ENCODE peak calls at places on chromosomes 6 and 20, in four cellular contexts. One of them, this sample, is unnamed.

GRCh38 chr6:109595998-109596397 is 95.0 kb downstream of the AK9 start:
- DNase-seq in heart right ventricle: no peak
- DNase-seq in mesothelial cell of epicardium: no peak
- DNase-seq in SK-N-SH: peak; percentile 23
- DNase-seq in this sample: peak; percentile 43

GRCh38 chr20:9306521-9306920 is 207.9 kb upstream of the LAMP5 start:
- DNase-seq in SK-N-SH: no peak
- DNase-seq in heart right ventricle: no peak
- DNase-seq in mesothelial cell of epicardium: no peak
- DNase-seq in this sample: no peak

GRCh38 chr6:11645016-11645415 is 107.5 kb downstream of the TMEM170B start:
- DNase-seq in mesothelial cell of epicardium: no peak
- DNase-seq in heart right ventricle: no peak
- DNase-seq in SK-N-SH: no peak
- DNase-seq in this sample: no peak

GRCh38 chr6:28864321-28864923 is 59.4 kb downstream of the TRIM27 start:
- DNase-seq in mesothelial cell of epicardium: no peak
- DNase-seq in heart right ventricle: no peak
- DNase-seq in SK-N-SH: no peak
- DNase-seq in this sample: peak; percentile 49

GRCh38 chr6:40350193-40350941 is 236.8 kb downstream of the LRFN2 start:
- DNase-seq in SK-N-SH: no peak
- DNase-seq in mesothelial cell of epicardium: peak; percentile 10
- DNase-seq in heart right ventricle: no peak
- DNase-seq in this sample: no peak

GRCh38 chr20:23601715-23602114 is 4.0 kb downstream of the CST9 start:
- DNase-seq in SK-N-SH: no peak
- DNase-seq in mesothelial cell of epicardium: no peak
- DNase-seq in heart right ventricle: no peak
- DNase-seq in this sample: no peak

GRCh38 chr20:43752561-43753301 is 25.9 kb upstream of the GTSF1L start:
- DNase-seq in mesothelial cell of epicardium: no peak
- DNase-seq in SK-N-SH: no peak
- DNase-seq in heart right ventricle: no peak
- DNase-seq in this sample: peak; percentile 64

GRCh38 chr6:156687875-156688549 is 89.2 kb upstream of the ARID1B start:
- DNase-seq in SK-N-SH: peak; percentile 58
- DNase-seq in heart right ventricle: peak; percentile 15
- DNase-seq in mesothelial cell of epicardium: no peak
- DNase-seq in this sample: peak; percentile 35

GRCh38 chr20:44909872-44910689 is at the start of gene PABPC1L:
- DNase-seq in SK-N-SH: peak; percentile 93
- DNase-seq in mesothelial cell of epicardium: peak; percentile 62
- DNase-seq in heart right ventricle: peak; percentile 61
- DNase-seq in this sample: peak; percentile 91

GRCh38 chr20:10469599-10469998 is 34.5 kb downstream of the SLX4IP start:
- DNase-seq in mesothelial cell of epicardium: no peak
- DNase-seq in heart right ventricle: no peak
- DNase-seq in SK-N-SH: peak; percentile 34
- DNase-seq in this sample: peak; percentile 40

GRCh38 chr20:32621914-32622584 is 36.9 kb upstream of the NOL4L start:
- DNase-seq in mesothelial cell of epicardium: no peak
- DNase-seq in heart right ventricle: no peak
- DNase-seq in SK-N-SH: no peak
- DNase-seq in this sample: no peak

GRCh38 chr6:12528581-12529363 is 187.8 kb upstream of the PHACTR1 start:
- DNase-seq in mesothelial cell of epicardium: no peak
- DNase-seq in heart right ventricle: no peak
- DNase-seq in SK-N-SH: peak; percentile 72
- DNase-seq in this sample: no peak

GRCh38 chr6:106098383-106099234 is 12.5 kb downstream of the PRDM1 start:
- DNase-seq in heart right ventricle: no peak
- DNase-seq in SK-N-SH: no peak
- DNase-seq in mesothelial cell of epicardium: no peak
- DNase-seq in this sample: no peak

GRCh38 chr6:150831577-150831976 is 33.9 kb upstream of the MTHFD1L start:
- DNase-seq in mesothelial cell of epicardium: no peak
- DNase-seq in heart right ventricle: no peak
- DNase-seq in SK-N-SH: no peak
- DNase-seq in this sample: no peak

DNA sequence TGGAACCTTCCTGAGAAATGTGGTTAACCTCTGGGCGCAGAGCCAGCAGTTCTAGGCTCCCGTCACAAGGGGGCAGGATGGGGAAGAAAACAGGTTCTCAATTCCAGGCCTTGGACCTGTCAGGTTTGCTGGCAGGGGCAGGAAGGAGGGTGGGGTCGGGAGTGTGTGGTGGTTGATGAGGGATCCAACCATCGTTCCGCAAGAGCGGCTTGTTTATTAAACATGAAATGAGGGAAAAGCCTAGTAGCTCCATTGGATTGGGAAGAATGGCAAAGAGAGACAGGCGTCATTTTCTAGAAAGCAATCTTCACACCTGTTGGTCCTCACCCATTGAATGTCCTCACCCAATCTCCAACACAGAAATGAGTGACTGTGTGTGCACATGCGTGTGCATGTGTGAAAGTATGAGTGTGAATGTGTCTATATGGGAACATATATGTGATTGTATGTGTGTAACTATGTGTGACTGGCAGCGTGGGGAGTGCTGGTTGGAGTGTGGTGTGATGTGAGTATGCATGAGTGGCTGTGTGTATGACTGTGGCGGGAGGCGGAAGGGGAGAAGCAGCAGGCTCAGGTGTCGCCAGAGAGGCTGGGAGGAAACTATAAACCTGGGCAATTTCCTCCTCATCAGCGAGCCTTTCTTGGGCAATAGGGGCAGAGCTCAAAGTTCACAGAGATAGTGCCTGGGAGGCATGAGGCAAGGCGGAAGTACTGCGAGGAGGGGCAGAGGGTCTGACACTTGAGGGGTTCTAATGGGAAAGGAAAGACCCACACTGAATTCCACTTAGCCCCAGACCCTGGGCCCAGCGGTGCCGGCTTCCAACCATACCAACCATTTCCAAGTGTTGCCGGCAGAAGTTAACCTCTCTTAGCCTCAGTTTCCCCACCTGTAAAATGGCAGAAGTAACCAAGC is 29.6 kb downstream of the SRSF3 start:
- DNase-seq in mesothelial cell of epicardium: peak; percentile 86
- DNase-seq in heart right ventricle: peak; percentile 82
- DNase-seq in SK-N-SH: peak; percentile 83
- DNase-seq in this sample: peak; percentile 80
- TF ChIP-seq CTCF in mesothelial cell of epicardium: peak; percentile 83
- TF ChIP-seq CTCF in heart right ventricle: peak; percentile 66
- TF ChIP-seq CTCF in SK-N-SH: peak; percentile 88
- TF ChIP-seq CTCF in this sample: peak; percentile 94

DNA sequence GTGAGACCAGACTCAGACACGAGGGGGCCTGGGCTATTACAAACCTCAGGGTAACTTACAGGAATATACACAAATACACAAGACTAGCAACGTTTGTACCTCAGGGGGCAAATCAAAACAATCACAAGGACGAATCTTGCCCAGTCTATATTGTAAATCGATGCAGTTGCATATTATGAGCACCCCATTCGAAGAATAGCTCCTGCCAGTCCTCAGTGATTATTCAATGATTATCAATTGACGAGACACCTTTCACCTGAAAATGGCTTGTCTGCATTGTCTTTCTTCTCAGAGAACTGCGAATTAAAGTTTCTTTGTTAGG is 24.6 kb upstream of the MAP3K7 start:
- DNase-seq in SK-N-SH: no peak
- DNase-seq in mesothelial cell of epicardium: no peak
- DNase-seq in heart right ventricle: no peak
- DNase-seq in this sample: no peak
- TF ChIP-seq CTCF in SK-N-SH: no peak
- TF ChIP-seq CTCF in mesothelial cell of epicardium: no peak
- TF ChIP-seq CTCF in heart right ventricle: no peak
- TF ChIP-seq CTCF in this sample: no peak

GRCh38 chr6:2388554-2389324 is 143.3 kb upstream of the GMDS start:
- DNase-seq in mesothelial cell of epicardium: no peak
- DNase-seq in SK-N-SH: no peak
- DNase-seq in heart right ventricle: no peak
- DNase-seq in this sample: no peak
- TF ChIP-seq CTCF in mesothelial cell of epicardium: no peak
- TF ChIP-seq CTCF in SK-N-SH: no peak
- TF ChIP-seq CTCF in heart right ventricle: no peak
- TF ChIP-seq CTCF in this sample: no peak

DNA sequence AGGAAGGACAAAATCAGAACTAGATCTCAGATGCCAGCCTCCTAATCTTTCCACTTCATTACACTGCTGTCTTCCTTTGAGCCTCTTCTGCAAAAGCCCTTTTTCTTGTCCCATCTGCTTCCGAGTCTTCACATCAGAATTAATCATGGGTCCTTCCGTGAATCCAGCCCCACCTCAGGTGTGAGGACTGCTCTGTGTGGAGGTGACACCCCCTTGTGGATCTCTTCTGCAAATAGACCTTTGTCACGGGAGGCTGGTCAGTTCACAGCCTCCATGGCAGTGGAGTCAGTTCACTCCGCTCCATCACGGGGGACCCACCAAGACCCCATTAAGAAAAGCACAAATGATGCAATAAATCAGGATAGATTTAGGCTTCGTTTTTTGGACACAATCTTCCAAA is 171.1 kb downstream of the ADAT2 start:
- DNase-seq in SK-N-SH: peak; percentile 27
- DNase-seq in mesothelial cell of epicardium: no peak
- DNase-seq in heart right ventricle: no peak
- DNase-seq in this sample: peak; percentile 20
- TF ChIP-seq CTCF in SK-N-SH: peak; percentile 42
- TF ChIP-seq CTCF in mesothelial cell of epicardium: no peak
- TF ChIP-seq CTCF in heart right ventricle: no peak
- TF ChIP-seq CTCF in this sample: peak; percentile 57

GRCh38 chr6:17197607-17198006 is 83.6 kb upstream of the RBM24 start:
- DNase-seq in SK-N-SH: no peak
- DNase-seq in mesothelial cell of epicardium: no peak
- DNase-seq in heart right ventricle: no peak
- DNase-seq in this sample: no peak

GRCh38 chr6:17202526-17202925 is 78.6 kb upstream of the RBM24 start:
- DNase-seq in mesothelial cell of epicardium: no peak
- DNase-seq in heart right ventricle: no peak
- DNase-seq in SK-N-SH: no peak
- DNase-seq in this sample: no peak

GRCh38 chr6:17204548-17204947 is 76.6 kb upstream of the RBM24 start:
- DNase-seq in SK-N-SH: no peak
- DNase-seq in heart right ventricle: no peak
- DNase-seq in mesothelial cell of epicardium: no peak
- DNase-seq in this sample: no peak

GRCh38 chr6:17200395-17200794 is 80.8 kb upstream of the RBM24 start:
- DNase-seq in mesothelial cell of epicardium: no peak
- DNase-seq in SK-N-SH: no peak
- DNase-seq in heart right ventricle: no peak
- DNase-seq in this sample: no peak
- TF ChIP-seq CTCF in mesothelial cell of epicardium: no peak
- TF ChIP-seq CTCF in SK-N-SH: peak; percentile 18
- TF ChIP-seq CTCF in heart right ventricle: no peak
- TF ChIP-seq CTCF in this sample: no peak

GRCh38 chr6:35622283-35622682 is 66.4 kb downstream of the FKBP5 start:
- DNase-seq in SK-N-SH: no peak
- DNase-seq in heart right ventricle: no peak
- DNase-seq in mesothelial cell of epicardium: no peak
- DNase-seq in this sample: no peak

GRCh38 chr6:35620706-35621105 is 68.0 kb downstream of the FKBP5 start:
- DNase-seq in heart right ventricle: no peak
- DNase-seq in SK-N-SH: no peak
- DNase-seq in mesothelial cell of epicardium: no peak
- DNase-seq in this sample: no peak

GRCh38 chr6:35629876-35630378 is 58.8 kb downstream of the FKBP5 start:
- DNase-seq in SK-N-SH: no peak
- DNase-seq in heart right ventricle: no peak
- DNase-seq in mesothelial cell of epicardium: no peak
- DNase-seq in this sample: no peak

GRCh38 chr6:35624341-35625070 is 64.2 kb downstream of the FKBP5 start:
- DNase-seq in mesothelial cell of epicardium: no peak
- DNase-seq in SK-N-SH: peak; percentile 7
- DNase-seq in heart right ventricle: no peak
- DNase-seq in this sample: no peak
- TF ChIP-seq CTCF in mesothelial cell of epicardium: no peak
- TF ChIP-seq CTCF in SK-N-SH: peak; percentile 59
- TF ChIP-seq CTCF in heart right ventricle: no peak
- TF ChIP-seq CTCF in this sample: no peak

GRCh38 chr20:46939031-46939430 is 44.4 kb downstream of the EYA2 start:
- DNase-seq in heart right ventricle: no peak
- DNase-seq in SK-N-SH: peak; percentile 50
- DNase-seq in mesothelial cell of epicardium: no peak
- DNase-seq in this sample: no peak
- TF ChIP-seq CTCF in heart right ventricle: no peak
- TF ChIP-seq CTCF in SK-N-SH: peak; percentile 37
- TF ChIP-seq CTCF in mesothelial cell of epicardium: peak; percentile 33
- TF ChIP-seq CTCF in this sample: no peak

DNA sequence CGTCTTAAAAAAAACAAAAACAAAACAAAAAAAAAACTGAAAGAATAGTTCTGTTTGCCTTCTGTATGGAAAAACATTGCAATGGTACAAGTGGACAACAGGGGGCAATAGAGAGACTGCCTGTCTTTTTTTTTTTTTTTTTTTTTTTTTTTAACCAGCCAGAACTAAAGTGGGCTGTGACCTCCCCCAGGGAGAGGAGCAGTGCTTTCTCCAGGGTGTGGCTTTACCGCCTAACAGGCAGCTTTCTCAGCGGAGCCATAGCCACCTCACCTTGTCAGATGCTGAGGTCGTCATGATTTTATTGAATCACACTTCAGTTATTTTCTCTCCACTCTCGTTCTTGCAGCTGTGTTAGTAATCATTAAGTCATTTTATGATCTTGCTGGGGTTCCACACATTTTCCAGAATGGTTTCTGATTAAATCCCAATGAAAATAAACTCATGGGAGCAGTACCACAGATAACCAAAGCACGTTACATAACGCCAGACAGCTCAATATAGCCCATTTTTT is 78.4 kb downstream of the GMPR start:
- DNase-seq in mesothelial cell of epicardium: no peak
- DNase-seq in heart right ventricle: no peak
- DNase-seq in SK-N-SH: peak; percentile 72
- DNase-seq in this sample: peak; percentile 53
- TF ChIP-seq CTCF in mesothelial cell of epicardium: peak; percentile 92
- TF ChIP-seq CTCF in heart right ventricle: peak; percentile 81
- TF ChIP-seq CTCF in SK-N-SH: peak; percentile 87
- TF ChIP-seq CTCF in this sample: peak; percentile 60

GRCh38 chr6:42963855-42964605 is 3.5 kb downstream of the GNMT start:
- DNase-seq in SK-N-SH: peak; percentile 75
- DNase-seq in heart right ventricle: no peak
- DNase-seq in mesothelial cell of epicardium: no peak
- DNase-seq in this sample: no peak
- TF ChIP-seq CTCF in SK-N-SH: peak; percentile 42
- TF ChIP-seq CTCF in heart right ventricle: no peak
- TF ChIP-seq CTCF in mesothelial cell of epicardium: no peak
- TF ChIP-seq CTCF in this sample: peak; percentile 37

This sample was measured in GM13977.